ENCODE peak calls at places on chromosomes 5 and 9, in eight cellular contexts. X is non-pigmented ciliary epithelial cell; F is CD4-positive, alpha-beta T cell; P is NCI-H2081; B is mesendoderm; K is OCI-M1; Y is AG09319; N is stimulated activated CD4-positive, alpha-beta T cell treated with anti-CD3 and anti-CD28 coated beads, Interleukin-4, amount 100 ng/mL, for 4 hours. M is an unnamed sample.

GRCh38 chr5:15763754-15764153 is 263.8 kb downstream of the FBXL7 start:
- DNase-seq in X (no peak), N (no peak), Y (no peak), P (no peak), B (peak), K (peak), F (no peak), M (peak)

GRCh38 chr5:19927919-19928318 is 60.1 kb downstream of the CDH18 start:
- DNase-seq in X (no peak), K (no peak), P (peak), N (no peak), F (no peak), Y (no peak), B (peak), M (no peak)

GRCh38 chr9:113609562-113610318 is 146.2 kb downstream of the RGS3 start:
- DNase-seq in N (no peak), Y (no peak), X (no peak), P (no peak), F (no peak), K (no peak), B (peak), M (no peak)

GRCh38 chr5:10707198-10708187 is 53.5 kb downstream of the DAP start:
- DNase-seq in X (no peak), P (no peak), F (no peak), K (no peak), Y (no peak), N (no peak), B (no peak), M (no peak)

GRCh38 chr9:93003552-93004407 is 54.7 kb upstream of the SUSD3 start:
- DNase-seq in Y (no peak), P (peak), B (peak), N (peak), K (peak), X (no peak), F (peak), M (peak)

GRCh38 chr9:93565089-93565488 is 11.3 kb upstream of the PHF2 start:
- DNase-seq in Y (no peak), X (no peak), P (no peak), K (no peak), N (no peak), B (no peak), F (no peak), M (no peak)

GRCh38 chr9:90053027-90053426 is 448.2 kb downstream of the GADD45G start:
- DNase-seq in F (no peak), N (no peak), K (peak), P (no peak), B (peak), X (no peak), Y (no peak), M (no peak)

GRCh38 chr5:176583076-176583475 is 26.9 kb downstream of the GPRIN1 start:
- DNase-seq in X (no peak), P (no peak), N (no peak), K (no peak), F (no peak), Y (no peak), B (no peak), M (no peak)

GRCh38 chr5:108148715-108149139 is 233.2 kb downstream of the FBXL17 start:
- DNase-seq in X (no peak), Y (no peak), N (no peak), K (peak), F (no peak), P (peak), B (peak), M (peak)